ENCODE peak calls at places on chromosomes 11 and 22, in eight cellular contexts. One of them, this sample, is unnamed.
A peak's percentile ranks its signal among the peaks of the same experiment; 100 is the strongest.

GRCh38 chr22:31439805-31440204 is 40.4 kb downstream of the DRG1 start:
- DNase-seq in HFFc6: no peak
- DNase-seq in tibial nerve: no peak
- DNase-seq in aorta: no peak
- DNase-seq in astrocyte of the hippocampus: no peak
- DNase-seq in adipocyte: no peak
- DNase-seq in left ventricle myocardium superior: peak; percentile 80
- DNase-seq in foreskin fibroblast: no peak
- DNase-seq in this sample: no peak

GRCh38 chr11:19939415-19939929 is 220.8 kb downstream of the DBX1 start:
- DNase-seq in tibial nerve: no peak
- DNase-seq in HFFc6: no peak
- DNase-seq in aorta: no peak
- DNase-seq in left ventricle myocardium superior: no peak
- DNase-seq in foreskin fibroblast: no peak
- DNase-seq in astrocyte of the hippocampus: no peak
- DNase-seq in adipocyte: no peak
- DNase-seq in this sample: no peak

GRCh38 chr11:92540113-92540512 is 315.5 kb downstream of the FAT3 start:
- DNase-seq in astrocyte of the hippocampus: no peak
- DNase-seq in adipocyte: no peak
- DNase-seq in tibial nerve: no peak
- DNase-seq in left ventricle myocardium superior: no peak
- DNase-seq in HFFc6: no peak
- DNase-seq in foreskin fibroblast: no peak
- DNase-seq in aorta: no peak
- DNase-seq in this sample: no peak

GRCh38 chr11:19959697-19960096 is 200.6 kb downstream of the DBX1 start:
- DNase-seq in adipocyte: no peak
- DNase-seq in HFFc6: no peak
- DNase-seq in aorta: no peak
- DNase-seq in tibial nerve: no peak
- DNase-seq in left ventricle myocardium superior: no peak
- DNase-seq in astrocyte of the hippocampus: no peak
- DNase-seq in foreskin fibroblast: no peak
- DNase-seq in this sample: no peak

GRCh38 chr22:39134366-39135091 is 18.0 kb downstream of the CBX7 start:
- DNase-seq in astrocyte of the hippocampus: no peak
- DNase-seq in HFFc6: no peak
- DNase-seq in left ventricle myocardium superior: no peak
- DNase-seq in foreskin fibroblast: no peak
- DNase-seq in adipocyte: no peak
- DNase-seq in aorta: no peak
- DNase-seq in tibial nerve: no peak
- DNase-seq in this sample: no peak

GRCh38 chr11:64880240-64881001 is 2.0 kb upstream of the EHD1 start:
- DNase-seq in adipocyte: no peak
- DNase-seq in foreskin fibroblast: no peak
- DNase-seq in left ventricle myocardium superior: peak; percentile 59
- DNase-seq in astrocyte of the hippocampus: no peak
- DNase-seq in tibial nerve: peak; percentile 42
- DNase-seq in HFFc6: no peak
- DNase-seq in aorta: peak; percentile 58
- DNase-seq in this sample: no peak

GRCh38 chr11:125338886-125339811 is 156.9 kb downstream of the FEZ1 start:
- DNase-seq in foreskin fibroblast: no peak
- DNase-seq in adipocyte: peak; percentile 48
- DNase-seq in HFFc6: no peak
- DNase-seq in aorta: peak; percentile 67
- DNase-seq in tibial nerve: peak; percentile 35
- DNase-seq in astrocyte of the hippocampus: peak; percentile 28
- DNase-seq in left ventricle myocardium superior: no peak
- DNase-seq in this sample: no peak

GRCh38 chr11:6433998-6434650 is 6.7 kb downstream of the HPX start:
- DNase-seq in foreskin fibroblast: no peak
- DNase-seq in tibial nerve: no peak
- DNase-seq in astrocyte of the hippocampus: no peak
- DNase-seq in HFFc6: no peak
- DNase-seq in aorta: no peak
- DNase-seq in adipocyte: no peak
- DNase-seq in left ventricle myocardium superior: no peak
- DNase-seq in this sample: no peak

GRCh38 chr22:23181763-23182288 is 1.5 kb downstream of the BCR start:
- DNase-seq in aorta: no peak
- DNase-seq in HFFc6: no peak
- DNase-seq in left ventricle myocardium superior: no peak
- DNase-seq in foreskin fibroblast: no peak
- DNase-seq in tibial nerve: no peak
- DNase-seq in astrocyte of the hippocampus: peak; percentile 23
- DNase-seq in adipocyte: no peak
- DNase-seq in this sample: no peak

GRCh38 chr11:118607401-118608267 is at the start of gene PHLDB1:
- DNase-seq in adipocyte: peak; percentile 87
- DNase-seq in astrocyte of the hippocampus: peak; percentile 89
- DNase-seq in foreskin fibroblast: peak; percentile 67
- DNase-seq in tibial nerve: peak; percentile 64
- DNase-seq in aorta: peak; percentile 75
- DNase-seq in left ventricle myocardium superior: peak; percentile 81
- DNase-seq in HFFc6: peak; percentile 69
- DNase-seq in this sample: peak; percentile 55

GRCh38 chr22:26797910-26798309 is 140.5 kb downstream of the MIAT start:
- DNase-seq in aorta: no peak
- DNase-seq in HFFc6: no peak
- DNase-seq in foreskin fibroblast: no peak
- DNase-seq in adipocyte: no peak
- DNase-seq in astrocyte of the hippocampus: no peak
- DNase-seq in left ventricle myocardium superior: no peak
- DNase-seq in tibial nerve: no peak
- DNase-seq in this sample: no peak

GRCh38 chr11:68002575-68002942 is 1.3 kb downstream of the UNC93B1 start:
- DNase-seq in adipocyte: no peak
- DNase-seq in foreskin fibroblast: no peak
- DNase-seq in astrocyte of the hippocampus: no peak
- DNase-seq in HFFc6: no peak
- DNase-seq in left ventricle myocardium superior: no peak
- DNase-seq in tibial nerve: no peak
- DNase-seq in aorta: peak; percentile 82
- DNase-seq in this sample: no peak

GRCh38 chr11:120540744-120541143 is 29.2 kb downstream of the GRIK4 start:
- DNase-seq in foreskin fibroblast: no peak
- DNase-seq in adipocyte: no peak
- DNase-seq in HFFc6: no peak
- DNase-seq in aorta: no peak
- DNase-seq in astrocyte of the hippocampus: no peak
- DNase-seq in left ventricle myocardium superior: no peak
- DNase-seq in tibial nerve: no peak
- DNase-seq in this sample: no peak

GRCh38 chr11:40787243-40787642 is 672.2 kb downstream of the LRRC4C start:
- DNase-seq in foreskin fibroblast: no peak
- DNase-seq in left ventricle myocardium superior: no peak
- DNase-seq in adipocyte: no peak
- DNase-seq in astrocyte of the hippocampus: no peak
- DNase-seq in tibial nerve: no peak
- DNase-seq in HFFc6: no peak
- DNase-seq in aorta: no peak
- DNase-seq in this sample: no peak

GRCh38 chr11:74221816-74222215 is 50.7 kb downstream of the PPME1 start:
- DNase-seq in aorta: no peak
- DNase-seq in adipocyte: no peak
- DNase-seq in astrocyte of the hippocampus: no peak
- DNase-seq in left ventricle myocardium superior: no peak
- DNase-seq in tibial nerve: no peak
- DNase-seq in HFFc6: no peak
- DNase-seq in foreskin fibroblast: no peak
- DNase-seq in this sample: no peak